ENCODE peak calls at places on chromosomes 5 and 9, in nine cellular contexts. F, P, U, Y, X, E, H, M and R are unnamed samples.

GRCh38 chr9:125594211-125594610 is 112.8 kb downstream of the MAPKAP1 start:
- DNase-seq in H (no peak), Y (no peak), M (no peak), F (no peak), E (no peak), U (no peak), X (no peak), P (no peak), R (no peak)

GRCh38 chr5:132032156-132032555 is 20.7 kb upstream of the ACSL6 start:
- DNase-seq in H (no peak), U (no peak), Y (no peak), P (no peak), X (no peak), M (no peak), F (no peak), E (no peak), R (no peak)

GRCh38 chr5:134114886-134115805 is 665 bp downstream of the TCF7 start:
- DNase-seq in F (no peak), M (no peak), H (no peak), X (no peak), U (peak; percentile 74), E (no peak), Y (peak; percentile 89), P (no peak), R (no peak)

GRCh38 chr9:137664676-137665075 is 45.9 kb downstream of the EHMT1 start:
- DNase-seq in X (no peak), M (no peak), U (no peak), H (no peak), P (peak; percentile 24), F (no peak), Y (no peak), E (no peak), R (no peak)

GRCh38 chr9:129561594-129562281 is 59.2 kb downstream of the C9orf50 start:
- DNase-seq in E (no peak), Y (no peak), F (no peak), M (no peak), X (no peak), U (no peak), H (no peak), P (peak; percentile 52), R (no peak)

GRCh38 chr5:107964722-107965121 is 294.0 kb upstream of the EFNA5 start:
- DNase-seq in E (no peak), P (no peak), X (no peak), F (no peak), H (no peak), Y (no peak), M (no peak), U (no peak), R (no peak)

GRCh38 chr9:76707510-76707909 is 56.7 kb upstream of the PCA3 start:
- DNase-seq in Y (no peak), E (no peak), X (no peak), U (no peak), F (no peak), P (no peak), M (no peak), H (no peak), R (no peak)

GRCh38 chr9:96025995-96026572 is 150.6 kb downstream of the ERCC6L2 start:
- DNase-seq in E (no peak), F (no peak), U (peak; percentile 66), P (no peak), M (no peak), H (no peak), X (no peak), Y (no peak), R (no peak)